ENCODE peak calls at places on chromosomes 5 and 9, in eight cellular contexts. G, H, W, E, P, X, L and D are unnamed samples.

GRCh38 chr5:11377896-11378295 is 526.4 kb downstream of the CTNND2 start:
- DNase-seq in W (no peak), P (no peak), L (no peak), E (no peak), G (no peak), H (no peak), X (no peak), D (no peak)

GRCh38 chr5:60516688-60517087 is 183.3 kb downstream of the DEPDC1B start:
- DNase-seq in G (no peak), E (no peak), H (no peak), P (peak), X (no peak), W (no peak), L (no peak), D (no peak)

GRCh38 chr5:95725937-95726810 is 5.0 kb upstream of the RHOBTB3 start:
- DNase-seq in H (no peak), L (no peak), P (no peak), E (no peak), W (no peak), X (no peak), G (no peak), D (no peak)

GRCh38 chr5:140642718-140643117 is 3.5 kb downstream of the TMCO6 start:
- DNase-seq in P (no peak), E (no peak), G (no peak), H (no peak), X (no peak), W (no peak), L (no peak), D (no peak)

GRCh38 chr5:179184521-179185050 is 124.4 kb downstream of the ZNF354C start:
- DNase-seq in P (no peak), E (no peak), X (peak), W (no peak), H (no peak), L (no peak), G (no peak), D (no peak)

GRCh38 chr5:96377597-96377996 is 55.5 kb downstream of the PCSK1 start:
- DNase-seq in X (no peak), H (no peak), E (no peak), P (no peak), L (no peak), G (no peak), W (no peak), D (no peak)

GRCh38 chr5:94968507-94969095 is 316.3 kb downstream of the MCTP1 start:
- DNase-seq in P (peak), W (no peak), G (no peak), X (no peak), L (peak), H (no peak), E (no peak), D (peak)

GRCh38 chr5:2895876-2896275 is 144.4 kb upstream of the IRX2 start:
- DNase-seq in H (peak), P (no peak), W (no peak), E (no peak), L (no peak), G (no peak), X (no peak), D (no peak)

GRCh38 chr5:178467261-178468195 is 122.7 kb downstream of the COL23A1 start:
- DNase-seq in G (peak), L (no peak), E (peak), H (peak), P (no peak), X (no peak), W (no peak), D (peak)

GRCh38 chr5:123438902-123439301 is 15.7 kb upstream of the CEP120 start:
- DNase-seq in W (no peak), P (no peak), H (no peak), X (no peak), G (peak), L (no peak), E (no peak), D (no peak)

GRCh38 chr9:28720746-28721145 is 1147.5 kb upstream of the C9orf72 start:
- DNase-seq in G (no peak), W (no peak), P (no peak), L (no peak), E (no peak), X (no peak), H (no peak), D (no peak)

GRCh38 chr9:98031935-98032334 is 24.6 kb upstream of the NANS start:
- DNase-seq in P (no peak), E (no peak), X (no peak), L (no peak), G (no peak), H (no peak), W (no peak), D (no peak)

GRCh38 chr5:137453476-137454080 is 45.5 kb downstream of the SPOCK1 start:
- DNase-seq in X (no peak), G (no peak), H (no peak), L (peak), W (no peak), P (peak), E (no peak), D (no peak)

GRCh38 chr5:125276121-125276520 is 529.7 kb upstream of the ZNF608 start:
- DNase-seq in H (no peak), L (no peak), E (no peak), G (no peak), W (no peak), X (no peak), P (no peak), D (no peak)

GRCh38 chr9:32072568-32072967 is 311.9 kb upstream of the ACO1 start:
- DNase-seq in W (no peak), E (no peak), H (no peak), P (no peak), X (no peak), L (no peak), G (no peak), D (no peak)

GRCh38 chr5:52988335-52989024 is 672 bp upstream of the ITGA2 start:
- DNase-seq in X (no peak), W (no peak), L (no peak), H (no peak), E (no peak), P (peak), G (no peak), D (no peak)

GRCh38 chr9:27125030-27125429 is 16.0 kb downstream of the TEK start:
- DNase-seq in E (peak), W (no peak), P (no peak), G (peak), H (no peak), X (no peak), L (no peak), D (no peak)

GRCh38 chr5:33261305-33261704 is 179.5 kb upstream of the TARS1 start:
- DNase-seq in L (no peak), X (no peak), P (no peak), E (no peak), H (no peak), W (no peak), G (no peak), D (no peak)

GRCh38 chr5:34031117-34031516 is 11.9 kb downstream of the C1QTNF3 start:
- DNase-seq in E (no peak), G (no peak), H (no peak), P (no peak), L (no peak), X (no peak), W (no peak), D (no peak)

GRCh38 chr5:15560421-15560820 is 60.4 kb downstream of the FBXL7 start:
- DNase-seq in X (no peak), L (no peak), E (no peak), H (no peak), P (no peak), G (no peak), W (no peak), D (no peak)

GRCh38 chr9:111728617-111729366 is 65.9 kb downstream of the SHOC1 start:
- DNase-seq in G (no peak), X (no peak), P (no peak), H (no peak), L (peak), E (no peak), W (no peak), D (no peak)

GRCh38 chr9:129569506-129570449 is 51.1 kb downstream of the C9orf50 start:
- DNase-seq in E (no peak), P (peak), X (no peak), G (peak), W (no peak), H (no peak), L (peak), D (no peak)

GRCh38 chr9:93064392-93065124 is 6.1 kb downstream of the SUSD3 start:
- DNase-seq in E (no peak), H (no peak), L (no peak), G (peak), P (no peak), X (peak), W (no peak), D (peak)

GRCh38 chr5:129110742-129111141 is 16.2 kb downstream of the ISOC1 start:
- DNase-seq in G (no peak), X (no peak), L (no peak), P (no peak), W (no peak), E (no peak), H (no peak), D (no peak)

GRCh38 chr9:129245276-129245675 is 67.2 kb upstream of the IER5L start:
- DNase-seq in E (no peak), H (no peak), W (no peak), P (no peak), L (no peak), G (no peak), X (peak), D (no peak)

GRCh38 chr5:10704949-10705621 is 55.9 kb downstream of the DAP start:
- DNase-seq in H (no peak), E (no peak), P (no peak), W (no peak), G (no peak), L (no peak), X (no peak), D (peak)

GRCh38 chr5:107063511-107063910 is 607.2 kb downstream of the EFNA5 start:
- DNase-seq in L (no peak), W (no peak), G (no peak), X (no peak), E (no peak), H (no peak), P (no peak), D (no peak)

GRCh38 chr5:83957188-83957587 is 236.5 kb upstream of the HAPLN1 start:
- DNase-seq in L (no peak), H (no peak), W (no peak), X (no peak), E (no peak), P (peak), G (no peak), D (no peak)

GRCh38 chr5:170603578-170604565 is 100.1 kb downstream of the KCNIP1 start:
- DNase-seq in L (peak), E (peak), X (no peak), G (no peak), P (peak), W (no peak), H (no peak), D (peak)

GRCh38 chr9:133142657-133143592 is 20.8 kb downstream of the GBGT1 start:
- DNase-seq in G (no peak), P (no peak), E (no peak), X (peak), W (no peak), L (no peak), H (no peak), D (no peak)

GRCh38 chr5:34738381-34738780 is 82.3 kb downstream of the RAI14 start:
- DNase-seq in W (no peak), X (no peak), H (no peak), P (no peak), E (no peak), L (no peak), G (no peak), D (no peak)

GRCh38 chr9:137970686-137971476 is 93.3 kb downstream of the CACNA1B start:
- DNase-seq in G (peak), W (peak), E (peak), X (peak), L (peak), H (peak), P (no peak), D (no peak)

GRCh38 chr9:15622596-15622995 is 69.8 kb downstream of the CCDC171 start:
- DNase-seq in H (no peak), E (no peak), G (no peak), W (no peak), L (no peak), P (peak), X (no peak), D (no peak)

GRCh38 chr5:106521701-106522100 is 1149.0 kb downstream of the EFNA5 start:
- DNase-seq in H (no peak), G (no peak), E (no peak), X (no peak), W (no peak), P (no peak), L (no peak), D (no peak)

GRCh38 chr5:135062216-135063055 is 28.4 kb upstream of the PITX1 start:
- DNase-seq in L (no peak), P (no peak), W (no peak), E (peak), G (no peak), X (peak), H (no peak), D (no peak)

GRCh38 chr5:122101636-122102285 is 23.7 kb upstream of the LOX start:
- DNase-seq in G (no peak), P (peak), W (no peak), L (peak), X (no peak), E (no peak), H (no peak), D (no peak)

GRCh38 chr9:127796899-127797370 is 5.7 kb upstream of the FPGS start:
- DNase-seq in G (no peak), H (no peak), L (no peak), P (no peak), E (no peak), W (no peak), X (no peak), D (no peak)

GRCh38 chr5:78129632-78130031 is 164.9 kb downstream of the AP3B1 start:
- DNase-seq in P (no peak), W (no peak), L (no peak), H (no peak), G (no peak), E (no peak), X (no peak), D (no peak)

DNA sequence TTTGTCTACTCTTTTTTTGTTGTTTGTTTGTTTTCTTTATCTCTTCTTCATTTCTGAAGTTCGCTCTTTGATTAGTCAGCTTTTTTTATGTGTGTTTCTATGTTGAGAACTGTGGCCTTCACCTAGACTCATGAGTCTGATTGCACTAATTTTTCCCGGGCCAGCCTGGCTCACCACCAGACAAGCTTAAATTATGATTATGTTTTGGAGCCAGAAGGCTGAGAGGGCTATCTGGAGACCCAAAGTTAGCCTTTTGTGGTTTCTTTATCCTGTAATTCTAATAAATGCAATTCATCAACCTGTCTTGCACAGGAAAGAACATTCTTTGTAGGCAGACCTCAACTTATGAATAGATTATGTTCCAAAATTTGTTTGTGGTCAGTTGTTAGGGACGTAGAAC is 20.8 kb upstream of the ACTBL2 start:
- DNase-seq in X (no peak), L (no peak), P (no peak), G (no peak), W (no peak), E (no peak), H (no peak), D (no peak)
- TF ChIP-seq POLR2AphosphoS5 in X (no peak), L (no peak), P (no peak), G (no peak), W (no peak), E (no peak), H (no peak), D (no peak)

DNA sequence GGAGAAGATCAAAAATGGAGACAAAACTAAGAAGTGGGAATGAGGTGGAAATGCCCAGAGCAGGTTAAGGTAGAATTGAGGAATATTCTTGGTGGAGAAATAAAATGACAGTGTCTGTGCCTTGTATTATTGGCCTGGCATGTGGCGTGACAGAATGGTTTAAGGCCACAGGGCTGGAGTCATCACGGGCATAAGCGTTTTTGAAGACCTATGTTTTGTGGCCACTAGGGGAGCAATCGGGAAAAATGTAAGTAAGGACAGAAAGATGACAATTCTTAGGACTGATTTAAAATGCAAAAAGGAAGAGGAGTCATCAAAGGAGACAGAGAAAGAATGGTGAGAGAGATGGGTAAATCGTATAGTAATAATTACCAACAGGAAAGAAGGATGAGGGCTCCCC is 72.2 kb upstream of the EPB41L4A start:
- DNase-seq in P (peak), L (peak), E (no peak), X (no peak), W (no peak), H (no peak), G (no peak), D (no peak)
- TF ChIP-seq CTCF in P (peak), L (peak), E (no peak), X (no peak), W (no peak), H (no peak), G (no peak), D (no peak)

GRCh38 chr9:82939451-82939850 is 123.5 kb downstream of the RASEF start:
- DNase-seq in H (no peak), G (peak), E (no peak), L (no peak), P (no peak), X (no peak), W (no peak), D (no peak)
- TF ChIP-seq POLR2AphosphoS5 in H (no peak), G (no peak), E (no peak), L (no peak), P (no peak), X (no peak), W (no peak), D (no peak)

DNA sequence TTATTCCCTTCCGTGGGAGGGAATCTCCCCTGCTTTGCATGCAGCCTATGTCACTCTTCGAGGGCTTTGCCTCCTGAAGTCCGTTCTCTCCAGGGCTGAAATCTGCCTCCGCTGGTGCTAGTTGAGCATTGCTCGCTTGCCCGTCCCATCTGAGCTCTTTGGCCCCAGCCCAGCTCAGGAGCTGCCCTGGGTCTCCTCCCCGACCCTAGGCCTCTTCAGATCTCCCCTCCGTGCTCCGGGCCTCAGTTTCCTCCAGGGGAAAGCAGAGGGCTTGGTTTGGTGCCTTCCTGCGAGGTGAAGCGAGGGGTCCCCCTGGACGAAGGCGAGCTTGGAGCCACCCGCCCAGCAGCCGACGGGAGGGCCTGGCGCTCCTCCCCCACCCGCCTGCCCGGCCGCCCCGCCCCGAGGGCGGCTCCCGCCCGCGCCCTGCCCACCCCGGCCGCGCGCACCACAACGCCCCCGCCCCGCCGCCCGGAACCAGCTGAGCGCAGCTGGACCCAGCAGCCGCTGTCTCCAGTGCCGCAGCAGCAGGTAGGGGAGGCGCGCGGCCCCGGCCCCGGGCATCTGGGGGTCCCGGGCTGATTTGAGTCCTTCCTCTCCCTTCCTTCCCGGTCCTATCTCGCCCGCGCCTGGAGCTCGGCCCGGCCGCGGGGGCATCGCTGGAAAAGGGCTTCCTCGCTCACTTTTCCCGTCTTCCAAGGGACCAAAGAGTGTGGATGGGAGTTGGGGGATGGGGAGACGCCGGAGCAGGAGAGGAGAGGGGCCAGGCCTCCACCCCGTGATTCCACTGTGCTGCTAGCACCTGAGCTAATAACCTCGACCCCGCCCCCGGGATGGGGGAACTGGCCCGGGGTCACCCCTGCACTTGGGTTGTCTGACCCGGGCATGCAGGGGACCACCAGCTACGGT is at the start of gene GSN:
- DNase-seq in G (peak), W (peak), X (peak), P (peak), H (peak), L (peak), E (peak), D (peak)
- TF ChIP-seq CTCF in G (peak), W (no peak), X (no peak), P (no peak), H (no peak), L (peak), E (no peak), D (no peak)

DNA sequence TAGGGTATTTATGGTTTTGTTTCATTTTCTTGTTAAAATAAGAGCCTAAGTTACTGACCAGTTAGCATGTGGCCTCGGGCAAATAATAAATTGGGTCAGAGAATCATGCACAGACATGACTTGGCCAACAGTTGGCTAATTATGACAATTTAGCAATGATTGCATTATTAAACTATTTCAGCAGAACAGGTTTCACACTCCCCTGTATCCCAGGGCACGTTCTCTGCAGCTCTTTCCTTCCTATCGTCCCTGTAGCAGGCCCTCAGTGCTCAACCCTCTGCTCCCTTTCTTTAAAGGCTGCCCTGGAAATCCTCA is 167.9 kb downstream of the TSSK1B start:
- DNase-seq in X (no peak), W (no peak), G (no peak), E (no peak), L (no peak), P (no peak), H (no peak), D (no peak)
- TF ChIP-seq POLR2AphosphoS5 in X (no peak), W (no peak), G (no peak), E (no peak), L (no peak), P (no peak), H (no peak), D (no peak)

DNA sequence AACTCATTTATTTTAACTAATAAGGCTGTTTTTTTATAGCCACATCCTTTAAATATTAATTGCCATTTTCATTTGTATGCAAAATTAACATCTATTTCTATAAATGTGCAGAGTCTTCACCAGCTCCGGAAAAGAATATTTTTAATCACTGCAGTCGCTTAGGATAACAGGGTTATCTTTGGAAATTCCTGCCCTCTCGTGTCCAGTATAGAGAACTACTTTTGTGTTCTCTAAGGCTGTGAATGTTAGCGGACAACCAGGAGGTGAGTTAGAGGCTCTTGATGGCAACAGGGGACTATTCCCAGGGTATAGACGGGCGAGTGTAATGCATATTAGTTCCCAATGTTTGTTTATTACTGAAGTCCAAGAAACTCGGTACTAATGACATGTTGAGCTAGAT is 59.4 kb downstream of the GGTA1 start:
- DNase-seq in X (no peak), G (no peak), W (no peak), E (no peak), H (no peak), L (peak), P (peak), D (no peak)
- TF ChIP-seq CTCF in X (no peak), G (no peak), W (no peak), E (no peak), H (no peak), L (peak), P (peak), D (no peak)